ENCODE peak calls at places on chromosomes 5 and 9, in six cellular contexts. I is sigmoid colon; D is adrenal gland; H is CD8-positive, alpha-beta T cell; R is esophagus squamous epithelium; E is upper lobe of left lung. X is an unnamed sample.
A peak's percentile ranks its signal among the peaks of the same experiment; 100 is the strongest.

GRCh38 chr5:16856531-16856930 is 79.6 kb downstream of the MYO10 start:
- DNase-seq in I (no peak), E (no peak), H (no peak), R (no peak), D (no peak), X (no peak)

GRCh38 chr5:145762833-145763232 is 72.3 kb downstream of the PRELID2 start:
- DNase-seq in D (no peak), E (no peak), R (no peak), H (no peak), I (no peak), X (no peak)

GRCh38 chr5:134647750-134648424 is 698 bp upstream of the SEC24A start:
- DNase-seq in R (no peak), D (peak; percentile 22), I (no peak), H (peak; percentile 35), E (no peak), X (no peak)

GRCh38 chr9:102309379-102309778 is 570.9 kb upstream of the GRIN3A start:
- DNase-seq in H (no peak), I (no peak), E (no peak), D (no peak), R (no peak), X (no peak)

GRCh38 chr9:85600675-85601263 is 141.0 kb downstream of the AGTPBP1 start:
- DNase-seq in R (no peak), E (peak; percentile 17), I (no peak), H (peak; percentile 29), D (no peak), X (no peak)

GRCh38 chr9:4781408-4781807 is 11.3 kb upstream of the RCL1 start:
- DNase-seq in D (no peak), E (no peak), R (no peak), I (no peak), H (no peak), X (no peak)

GRCh38 chr9:127489471-127490115 is 38.3 kb downstream of the LRSAM1 start:
- DNase-seq in D (no peak), R (no peak), H (no peak), E (peak; percentile 70), I (no peak), X (no peak)

GRCh38 chr5:30846171-30846570 is 347.3 kb upstream of the CDH6 start:
- DNase-seq in H (no peak), I (no peak), E (no peak), D (no peak), R (no peak), X (no peak)

GRCh38 chr5:94505327-94506080 is 112.9 kb downstream of the KIAA0825 start:
- DNase-seq in D (no peak), H (no peak), I (no peak), E (no peak), R (no peak), X (no peak)

GRCh38 chr5:34656700-34657549 is 797 bp downstream of the RAI14 start:
- DNase-seq in H (no peak), E (peak; percentile 88), I (peak; percentile 71), R (no peak), D (peak; percentile 18), X (peak; percentile 45)

GRCh38 chr5:154698681-154699275 is 56.4 kb upstream of the LARP1 start:
- DNase-seq in R (no peak), E (no peak), D (no peak), I (no peak), H (no peak), X (no peak)

GRCh38 chr5:176389114-176389768 is 690 bp downstream of the HIGD2A start:
- DNase-seq in R (no peak), H (no peak), D (no peak), E (peak; percentile 92), I (no peak), X (no peak)

GRCh38 chr5:110590187-110590586 is 136.3 kb downstream of the TMEM232 start:
- DNase-seq in E (no peak), R (no peak), D (no peak), I (no peak), H (no peak), X (no peak)

GRCh38 chr9:126697350-126697749 is 83.6 kb downstream of the LMX1B start:
- DNase-seq in R (no peak), E (no peak), I (peak; percentile 59), D (no peak), H (no peak), X (no peak)

GRCh38 chr9:106588601-106589000 is 274.4 kb upstream of the ZNF462 start:
- DNase-seq in D (peak; percentile 42), H (no peak), E (no peak), I (no peak), R (no peak), X (no peak)

GRCh38 chr9:89466451-89467277 is 31.2 kb downstream of the SEMA4D start:
- DNase-seq in I (peak; percentile 53), R (no peak), E (no peak), D (no peak), H (peak; percentile 45), X (no peak)

GRCh38 chr5:38556599-38557308 is at the start of gene LIFR:
- DNase-seq in E (peak; percentile 96), H (peak; percentile 23), I (peak; percentile 90), D (peak; percentile 86), R (no peak), X (peak; percentile 66)

GRCh38 chr5:147248584-147248983 is 13.8 kb downstream of the STK32A start:
- DNase-seq in I (no peak), H (no peak), D (no peak), E (no peak), R (no peak), X (no peak)

GRCh38 chr5:15993334-15993733 is 186.3 kb downstream of the MARCHF11 start:
- DNase-seq in I (no peak), D (no peak), E (no peak), H (no peak), R (no peak), X (no peak)

GRCh38 chr9:2465921-2466460 is 155.6 kb upstream of the VLDLR start:
- DNase-seq in D (no peak), I (no peak), R (no peak), E (no peak), H (no peak), X (no peak)

GRCh38 chr5:91206734-91207133 is 176.4 kb downstream of the ARRDC3 start:
- DNase-seq in R (no peak), H (no peak), I (no peak), E (no peak), D (no peak), X (no peak)

GRCh38 chr5:153515269-153515668 is 24.8 kb downstream of the GRIA1 start:
- DNase-seq in R (no peak), I (no peak), D (no peak), E (no peak), H (no peak), X (no peak)

GRCh38 chr5:169099801-169100734 is 200.9 kb downstream of the SLIT3 start:
- DNase-seq in H (no peak), D (no peak), I (no peak), R (no peak), E (no peak), X (no peak)

GRCh38 chr5:143772621-143773020 is 39.3 kb upstream of the HMHB1 start:
- DNase-seq in E (no peak), H (no peak), D (no peak), R (no peak), I (no peak), X (no peak)
- TF ChIP-seq CTCF in E (no peak), H (no peak), D (no peak), R (no peak), I (no peak), X (no peak)

DNA sequence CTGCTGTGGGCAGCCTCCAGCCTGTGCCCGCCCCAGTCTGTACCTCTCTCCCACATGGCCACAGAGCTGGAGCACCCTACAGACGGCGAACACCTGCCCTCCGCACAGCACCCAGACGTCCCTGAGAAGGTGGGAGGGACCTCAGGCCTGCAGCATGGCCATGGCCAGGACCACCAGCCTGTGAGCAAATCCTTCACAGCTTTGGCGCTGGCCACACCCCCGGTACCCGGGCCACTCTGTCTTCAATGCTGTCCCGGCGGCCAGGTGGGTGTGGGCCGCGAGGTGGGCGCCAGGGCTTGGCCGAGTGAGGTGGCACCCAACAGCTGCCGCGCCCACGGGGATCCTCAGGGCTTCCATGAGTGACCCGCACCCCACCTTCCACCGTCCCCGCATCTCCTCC is 18.7 kb downstream of the NOTCH1 start:
- DNase-seq in H (no peak), I (no peak), D (no peak), E (no peak), R (no peak), X (peak; percentile 41)
- H3K4me1 ChIP-seq in H (peaks cover 39% of the 10 kb centered on the region), I (no peaks in the 10 kb centered on the region), D (peaks cover 25% of the 10 kb centered on the region), E (peaks cover 98% of the 10 kb centered on the region), R (peaks cover 91% of the 10 kb centered on the region), X (peaks cover 95% of the 10 kb centered on the region)

DNA sequence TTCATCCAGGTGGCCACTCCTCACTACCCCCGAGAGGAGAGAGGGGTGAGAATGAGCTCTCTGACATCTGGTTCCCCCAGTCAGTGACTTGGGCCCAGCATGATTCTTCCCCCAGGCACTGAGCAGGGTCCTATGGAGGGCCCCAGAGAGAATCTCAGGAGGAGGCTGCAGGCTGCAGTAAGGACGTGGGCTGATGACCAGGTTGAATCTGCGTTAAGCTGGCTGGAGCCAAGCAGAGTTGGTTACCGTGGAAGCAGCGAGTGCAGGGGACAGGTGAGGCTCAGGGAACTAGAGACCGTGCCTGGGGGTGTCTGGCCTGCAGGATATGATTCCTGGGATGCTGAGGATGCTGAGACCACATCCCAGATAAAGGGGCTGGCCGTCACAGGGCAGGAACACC is 314.3 kb upstream of the IRX1 start:
- DNase-seq in I (no peak), E (no peak), H (no peak), D (no peak), R (no peak), X (no peak)
- H3K9me3 ChIP-seq in I (no peaks in the 10 kb centered on the region), E (no peaks in the 10 kb centered on the region), H (no peaks in the 10 kb centered on the region), D (no peaks in the 10 kb centered on the region), R (no peaks in the 10 kb centered on the region), X (peaks cover 14% of the 10 kb centered on the region)

GRCh38 chr9:114287001-114287762 is 35.7 kb upstream of the ORM1 start:
- DNase-seq in D (peak; percentile 12), I (peak; percentile 63), E (no peak), H (peak; percentile 4), R (no peak), X (peak; percentile 20)

GRCh38 chr9:114289571-114290481 is 33.1 kb upstream of the ORM1 start:
- DNase-seq in D (peak; percentile 11), I (peak; percentile 55), R (no peak), E (no peak), H (no peak), X (no peak)

GRCh38 chr9:114289106-114289505 is 33.8 kb upstream of the ORM1 start:
- DNase-seq in D (peak; percentile 10), I (peak; percentile 46), R (no peak), H (no peak), E (no peak), X (no peak)

GRCh38 chr9:114287763-114288232 is 35.1 kb upstream of the ORM1 start:
- DNase-seq in I (peak; percentile 59), H (no peak), D (peak; percentile 7), E (no peak), R (no peak), X (peak; percentile 17)

DNA sequence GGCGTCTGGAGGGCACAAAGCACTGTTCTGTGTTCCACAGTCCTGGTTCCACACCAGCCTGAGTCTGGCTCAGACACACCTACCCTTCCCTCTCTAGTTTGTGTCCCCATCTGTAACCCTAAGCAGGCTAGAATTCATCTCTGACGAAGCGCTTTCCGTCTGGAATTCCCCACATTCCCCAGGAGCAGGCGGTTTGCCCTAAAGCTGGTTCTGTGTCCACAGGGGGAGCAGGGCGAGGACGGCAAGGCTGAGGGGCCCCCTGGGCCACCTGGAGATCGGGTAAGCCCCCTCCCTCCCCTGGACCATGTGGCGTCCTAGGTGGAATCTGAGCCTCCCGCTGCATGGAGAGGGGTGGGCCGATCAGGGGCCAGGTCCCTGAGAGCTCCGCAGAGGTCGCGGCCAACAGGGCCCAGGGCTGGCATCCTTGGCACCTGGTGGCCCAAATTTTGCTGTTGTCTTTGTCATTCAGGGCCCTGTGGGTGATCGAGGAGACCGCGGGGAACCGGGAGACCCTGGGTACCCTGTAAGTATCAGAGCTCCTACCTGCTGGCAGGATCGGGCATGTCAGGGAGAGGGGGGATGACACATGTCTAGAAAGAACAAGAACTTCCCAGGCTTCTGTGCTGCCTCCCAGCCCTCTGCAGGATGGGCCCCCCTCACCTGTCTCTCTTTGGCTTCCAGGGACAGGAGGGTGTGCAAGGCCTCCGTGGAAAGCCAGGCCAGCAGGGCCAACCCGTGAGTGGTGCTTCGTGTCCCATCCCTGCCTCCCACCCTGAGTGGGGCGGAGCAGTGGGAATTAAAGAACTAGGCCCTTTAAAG is 34.5 kb upstream of the ORM1 start:
- DNase-seq in E (no peak), D (peak; percentile 12), H (no peak), I (peak; percentile 57), R (no peak), X (no peak)
- TF ChIP-seq CTCF in E (no peak), D (no peak), H (no peak), I (no peak), R (no peak), X (no peak)